ENCODE peak calls at places on chromosomes 16 and 17, in seven cellular contexts. N is SW 1271; G is SK-N-DZ; J is lower leg skin; P is T-helper 17 cell; R is CD8-positive, alpha-beta memory T cell; A is progenitor cell of endocrine pancreas. F is an unnamed sample.

GRCh38 chr17:64016974-64017373 is 3.5 kb downstream of the ICAM2 start:
- DNase-seq in N (no peak), G (no peak), J (no peak), P (no peak), R (no peak), A (no peak), F (no peak)

GRCh38 chr17:73342057-73342522 is 30.3 kb upstream of the CDC42EP4 start:
- DNase-seq in N (peak), G (peak), J (no peak), P (no peak), R (no peak), A (no peak), F (no peak)

GRCh38 chr16:46915483-46916025 is 31.4 kb downstream of the GPT2 start:
- DNase-seq in N (no peak), G (no peak), J (no peak), P (no peak), R (no peak), A (no peak), F (no peak)

GRCh38 chr17:81526662-81527571 is 1.3 kb upstream of the FSCN2 start:
- DNase-seq in N (no peak), G (no peak), J (no peak), P (no peak), R (no peak), A (no peak), F (no peak)

GRCh38 chr17:80939151-80940145 is 52.2 kb upstream of the CHMP6 start:
- DNase-seq in N (no peak), G (no peak), J (no peak), P (peak), R (no peak), A (no peak), F (peak)

GRCh38 chr17:81553616-81554181 is 1.5 kb upstream of the FAAP100 start:
- DNase-seq in N (peak), G (peak), J (peak), P (no peak), R (no peak), A (no peak), F (no peak)

GRCh38 chr17:79155701-79156100 is 81.1 kb downstream of the ENGASE start:
- DNase-seq in N (no peak), G (no peak), J (no peak), P (no peak), R (no peak), A (no peak), F (no peak)

GRCh38 chr17:79548116-79548515 is 62.7 kb downstream of the RBFOX3 start:
- DNase-seq in N (no peak), G (no peak), J (no peak), P (no peak), R (no peak), A (no peak), F (peak)

GRCh38 chr16:89314858-89315257 is 97.4 kb downstream of the ZNF778 start:
- DNase-seq in N (no peak), G (no peak), J (no peak), P (no peak), R (no peak), A (no peak), F (no peak)

GRCh38 chr17:82317394-82318168 is at the start of gene CD7:
- DNase-seq in N (no peak), G (no peak), J (no peak), P (no peak), R (peak), A (no peak), F (no peak)

GRCh38 chr16:67651847-67652246 is 6.9 kb downstream of the CARMIL2 start:
- DNase-seq in N (no peak), G (no peak), J (no peak), P (no peak), R (no peak), A (no peak), F (no peak)

GRCh38 chr17:70091681-70092080 is 16.7 kb downstream of the KCNJ16 start:
- DNase-seq in N (no peak), G (no peak), J (no peak), P (no peak), R (no peak), A (no peak), F (no peak)

GRCh38 chr17:32590974-32591373 is 104.2 kb downstream of the CDK5R1 start:
- DNase-seq in N (no peak), G (no peak), J (no peak), P (no peak), R (no peak), A (no peak), F (no peak)

GRCh38 chr16:87391324-87391949 is 699 bp upstream of the MAP1LC3B start:
- DNase-seq in N (no peak), G (peak), J (peak), P (no peak), R (no peak), A (peak), F (peak)

GRCh38 chr16:10827691-10828341 is 9.2 kb upstream of the TVP23A start:
- DNase-seq in N (no peak), G (no peak), J (peak), P (no peak), R (no peak), A (no peak), F (no peak)

GRCh38 chr17:13004336-13004735 is 13.5 kb downstream of the ELAC2 start:
- DNase-seq in N (no peak), G (no peak), J (no peak), P (no peak), R (no peak), A (no peak), F (no peak)

GRCh38 chr16:75578212-75578611 is 12.0 kb downstream of the GABARAPL2 start:
- DNase-seq in N (no peak), G (no peak), J (no peak), P (no peak), R (no peak), A (no peak), F (no peak)

GRCh38 chr17:62700964-62701705 is 73.7 kb downstream of the MRC2 start:
- DNase-seq in N (no peak), G (no peak), J (no peak), P (no peak), R (no peak), A (no peak), F (peak)

GRCh38 chr17:43814714-43815113 is 18.2 kb downstream of the MPP3 start:
- DNase-seq in N (peak), G (no peak), J (no peak), P (no peak), R (no peak), A (no peak), F (no peak)

GRCh38 chr17:63774141-63774981 is at the start of gene DDX42:
- DNase-seq in N (peak), G (peak), J (peak), P (peak), R (no peak), A (peak), F (peak)

GRCh38 chr16:49474741-49475140 is 101.1 kb downstream of the C16orf78 start:
- DNase-seq in N (no peak), G (no peak), J (no peak), P (no peak), R (no peak), A (no peak), F (no peak)

GRCh38 chr17:15947331-15947730 is 2.4 kb downstream of the ADORA2B start:
- DNase-seq in N (no peak), G (no peak), J (no peak), P (no peak), R (no peak), A (no peak), F (no peak)

GRCh38 chr16:2333772-2334379 is 6.7 kb downstream of the ABCA3 start:
- DNase-seq in N (peak), G (no peak), J (no peak), P (no peak), R (no peak), A (no peak), F (no peak)

GRCh38 chr17:65370669-65371126 is 190.8 kb downstream of the AXIN2 start:
- DNase-seq in N (no peak), G (no peak), J (no peak), P (no peak), R (no peak), A (no peak), F (no peak)

GRCh38 chr17:75619506-75620431 is 13.5 kb upstream of the SMIM5 start:
- DNase-seq in N (peak), G (peak), J (no peak), P (no peak), R (no peak), A (no peak), F (peak)

GRCh38 chr16:21684199-21684598 is 20.4 kb downstream of the OTOA start:
- DNase-seq in N (no peak), G (no peak), J (no peak), P (peak), R (no peak), A (no peak), F (no peak)

GRCh38 chr17:10547351-10547750 is 2.1 kb downstream of the MYH2 start:
- DNase-seq in N (no peak), G (no peak), J (no peak), P (no peak), R (no peak), A (no peak), F (no peak)

GRCh38 chr17:74045608-74046007 is 157.9 kb upstream of the RPL38 start:
- DNase-seq in N (no peak), G (no peak), J (no peak), P (no peak), R (no peak), A (no peak), F (no peak)

GRCh38 chr16:79137528-79137927 is 463.0 kb downstream of the MAF start:
- DNase-seq in N (no peak), G (no peak), J (no peak), P (no peak), R (no peak), A (no peak), F (no peak)

GRCh38 chr17:41689497-41690299 is 1.0 kb downstream of the EIF1 start:
- DNase-seq in N (peak), G (peak), J (peak), P (no peak), R (peak), A (no peak), F (no peak)

GRCh38 chr17:83180264-83180995 is 101.0 kb downstream of the METRNL start:
- DNase-seq in N (no peak), G (no peak), J (peak), P (no peak), R (no peak), A (no peak), F (no peak)